ENCODE peak calls at places on chromosomes 3 and 15, in ten cellular contexts. X is HFFc6, P is brain microvascular endothelial cell, B is HL-60, L is RWPE1, A is neural crest cell, Q is fibroblast of lung, Y is endodermal cell, H is WTC11, C is psoas muscle. F is an unnamed sample.

GRCh38 chr3:168096210-168096795 is 579 bp upstream of the GOLIM4 start:
- DNase-seq in X (peak; percentile 95), P (peak; percentile 90), B (no peak), L (peak; percentile 78), A (peak; percentile 58), Q (peak; percentile 95), Y (no peak), H (peak; percentile 21), C (peak; percentile 75), F (peak; percentile 51)

GRCh38 chr3:197028711-197029510 is 706 bp downstream of the MELTF start:
- DNase-seq in X (no peak), P (no peak), B (no peak), L (no peak), A (no peak), Q (no peak), Y (no peak), H (no peak), C (no peak), F (peak; percentile 41)

GRCh38 chr15:72554471-72555425 is 80.6 kb downstream of the ARIH1 start:
- DNase-seq in X (peak; percentile 74), P (peak; percentile 94), B (no peak), L (no peak), A (no peak), Q (peak; percentile 87), Y (no peak), H (no peak), C (no peak), F (no peak)

GRCh38 chr3:50585919-50586762 is 16.8 kb downstream of the HEMK1 start:
- DNase-seq in X (no peak), P (no peak), B (no peak), L (no peak), A (no peak), Q (no peak), Y (no peak), H (no peak), C (peak; percentile 40), F (no peak)

GRCh38 chr15:40243126-40243810 is 4.4 kb downstream of the PAK6 start:
- DNase-seq in X (no peak), P (no peak), B (no peak), L (no peak), A (no peak), Q (no peak), Y (no peak), H (no peak), C (no peak), F (no peak)

GRCh38 chr3:157120071-157120892 is 39.7 kb downstream of the CCNL1 start:
- DNase-seq in X (no peak), P (no peak), B (no peak), L (no peak), A (no peak), Q (no peak), Y (no peak), H (no peak), C (no peak), F (no peak)

GRCh38 chr3:44136421-44136820 is 105.3 kb upstream of the TOPAZ1 start:
- DNase-seq in X (no peak), P (peak; percentile 24), B (no peak), L (no peak), A (no peak), Q (peak; percentile 11), Y (peak; percentile 71), H (peak; percentile 34), C (no peak), F (peak; percentile 64)

GRCh38 chr3:10495003-10495402 is 10.4 kb downstream of the ATP2B2 start:
- DNase-seq in X (peak; percentile 28), P (peak; percentile 36), B (no peak), L (peak; percentile 45), A (no peak), Q (peak; percentile 45), Y (peak; percentile 70), H (no peak), C (peak; percentile 60), F (no peak)

GRCh38 chr3:85081191-85081895 is 122.6 kb downstream of the CADM2 start:
- DNase-seq in X (no peak), P (no peak), B (no peak), L (peak; percentile 0), A (no peak), Q (peak; percentile 52), Y (peak; percentile 46), H (no peak), C (no peak), F (no peak)

GRCh38 chr15:71648095-71648494 is 162.3 kb upstream of the NR2E3 start:
- DNase-seq in X (no peak), P (no peak), B (no peak), L (no peak), A (no peak), Q (no peak), Y (no peak), H (no peak), C (no peak), F (no peak)

GRCh38 chr15:88469321-88469720 is 1.8 kb downstream of the MRPS11 start:
- DNase-seq in X (no peak), P (no peak), B (no peak), L (no peak), A (no peak), Q (no peak), Y (peak; percentile 17), H (no peak), C (no peak), F (no peak)

GRCh38 chr15:88470625-88471372 is 3.3 kb downstream of the MRPS11 start:
- DNase-seq in X (no peak), P (no peak), B (no peak), L (no peak), A (no peak), Q (no peak), Y (no peak), H (no peak), C (no peak), F (no peak)

GRCh38 chr15:88465633-88466219 is 1.5 kb downstream of the MRPL46 start:
- DNase-seq in X (peak; percentile 73), P (peak; percentile 58), B (peak; percentile 57), L (peak; percentile 61), A (no peak), Q (peak; percentile 29), Y (peak; percentile 17), H (no peak), C (no peak), F (no peak)

GRCh38 chr15:88467073-88467934 is at the start of the genes MRPL46 and MRPS11:
- DNase-seq in X (peak; percentile 76), P (peak; percentile 75), B (peak; percentile 67), L (peak; percentile 93), A (peak; percentile 87), Q (peak; percentile 82), Y (peak; percentile 94), H (peak; percentile 87), C (peak; percentile 95), F (peak; percentile 94)

DNA sequence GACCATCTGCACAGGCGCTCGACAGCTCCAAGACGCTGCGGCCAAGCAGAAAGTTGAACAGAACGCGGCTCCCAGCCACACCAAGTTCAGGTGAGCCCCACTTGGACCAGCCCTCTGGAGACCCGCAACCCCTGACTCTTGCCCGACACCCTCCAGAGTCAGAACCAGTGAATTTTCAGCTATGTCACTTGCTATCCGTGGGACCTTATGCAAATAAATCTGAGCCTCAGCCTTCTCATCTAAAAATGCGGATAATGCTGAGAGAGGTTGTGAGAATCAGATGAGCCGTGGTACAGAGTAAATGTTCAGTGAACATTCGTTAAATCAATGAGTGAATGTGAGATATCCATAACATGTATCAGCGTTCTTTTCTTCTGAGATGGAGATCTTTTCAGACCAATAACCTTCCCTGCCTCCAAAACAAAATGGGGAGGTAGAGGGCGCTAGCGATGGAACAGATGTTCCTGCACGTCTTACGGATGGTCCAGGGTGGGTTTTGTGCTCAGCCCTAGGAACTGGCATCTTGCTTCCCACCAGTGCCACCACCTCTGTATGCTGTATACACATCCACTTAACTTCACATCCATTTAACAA is 524 bp downstream of the MRPS11 start:
- DNase-seq in X (no peak), P (no peak), B (no peak), L (no peak), A (no peak), Q (no peak), Y (peak; percentile 57), H (no peak), C (no peak), F (peak; percentile 18)
- TF ChIP-seq CTCF in X (peak; percentile 69), P (peak; percentile 62), B (no peak), L (peak; percentile 47), A (no peak), Q (peak; percentile 40), Y (peak; percentile 52), H (no peak), C (no peak), F (no peak)

DNA sequence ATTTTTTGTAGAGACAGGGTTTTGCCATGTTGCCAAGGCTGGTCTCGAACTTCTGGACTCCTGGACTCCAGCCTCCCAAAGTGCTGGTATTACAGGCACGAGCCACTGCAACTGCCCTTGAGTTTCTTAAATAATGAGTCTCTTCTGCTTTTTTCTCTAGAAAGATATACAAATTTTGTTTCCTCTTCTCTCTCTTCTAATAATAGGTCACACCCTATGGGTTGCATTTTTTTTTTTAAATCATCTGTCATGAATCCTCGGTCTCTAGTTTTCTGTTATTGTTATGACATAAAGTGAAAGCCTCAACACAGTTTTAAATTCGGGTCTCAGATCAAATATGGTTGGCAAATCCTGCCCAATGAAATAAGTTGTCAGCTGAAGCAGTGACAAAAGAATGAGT is 111.2 kb downstream of the IL12A start:
- DNase-seq in X (no peak), P (no peak), B (no peak), L (no peak), A (no peak), Q (no peak), Y (no peak), H (no peak), C (no peak), F (no peak)
- TF ChIP-seq CTCF in X (no peak), P (no peak), B (no peak), L (no peak), A (no peak), Q (no peak), Y (no peak), H (no peak), C (no peak), F (no peak)

DNA sequence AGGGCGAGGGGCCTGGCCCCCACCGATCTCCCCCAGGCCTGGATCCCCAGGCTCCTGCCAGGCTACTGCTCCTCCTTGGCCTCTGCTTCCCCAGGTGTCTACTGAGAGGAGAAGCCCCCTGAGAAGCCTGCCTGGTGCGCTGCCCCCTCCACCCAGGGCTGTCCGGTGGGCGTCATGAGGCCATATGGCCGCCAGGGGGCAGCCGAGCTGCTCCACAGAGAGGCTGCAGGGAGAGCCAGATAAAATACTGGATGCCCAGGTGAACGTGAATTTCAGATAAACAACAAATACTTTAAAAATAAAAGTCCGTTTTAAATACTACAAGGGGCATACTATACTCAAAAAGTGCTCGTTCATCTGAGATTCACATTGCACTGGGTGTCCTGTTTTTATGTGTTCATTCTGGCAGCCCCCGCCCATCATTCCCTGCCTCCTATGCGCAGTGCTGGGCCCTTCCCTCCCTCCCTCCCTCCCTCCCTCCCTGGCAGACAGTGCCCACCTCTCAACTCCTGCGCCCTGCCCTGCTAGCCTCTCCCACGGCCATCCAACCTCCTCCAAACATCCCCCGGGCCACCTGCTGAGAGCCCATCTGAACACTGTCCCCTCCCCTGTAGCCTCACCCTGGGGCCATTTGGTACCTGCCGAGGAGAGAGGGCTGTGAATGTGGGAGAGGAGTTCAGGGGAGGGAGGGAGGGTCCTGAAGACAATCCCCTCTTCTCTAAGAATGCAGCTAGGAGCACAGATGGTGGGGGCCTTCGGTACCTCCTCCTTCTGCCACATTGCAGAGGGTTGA is 29.5 kb downstream of the PSTPIP1 start:
- DNase-seq in X (peak; percentile 21), P (no peak), B (no peak), L (peak; percentile 78), A (peak; percentile 85), Q (peak; percentile 19), Y (peak; percentile 94), H (peak; percentile 86), C (peak; percentile 83), F (peak; percentile 88)
- TF ChIP-seq CTCF in X (peak; percentile 98), P (peak; percentile 96), B (peak; percentile 80), L (peak; percentile 97), A (peak; percentile 97), Q (peak; percentile 86), Y (peak; percentile 97), H (peak; percentile 96), C (peak; percentile 98), F (peak; percentile 97)

GRCh38 chr3:23916886-23917815 is at the start of the genes NKIRAS1 and RPL15:
- DNase-seq in X (peak; percentile 96), P (peak; percentile 96), B (peak; percentile 91), L (peak; percentile 89), A (peak; percentile 94), Q (peak; percentile 95), Y (peak; percentile 99), H (peak; percentile 97), C (peak; percentile 99), F (peak; percentile 96)
- TF ChIP-seq CTCF in X (peak; percentile 79), P (peak; percentile 61), B (no peak), L (no peak), A (peak; percentile 54), Q (peak; percentile 52), Y (peak; percentile 66), H (peak; percentile 36), C (peak; percentile 46), F (peak; percentile 39)